ENCODE peak calls at places on chromosomes 16 and 17, in ten cellular contexts. N is uterus; E is CD4-positive, CD25-positive, alpha-beta regulatory T cell; Z is M059J; S is NCI-H1436; F is EH; B is hypothalamus; P is mesendoderm; H is activated CD4-positive, alpha-beta T cell treated with anti-CD3 and anti-CD28 coated beads, Interleukin-2, amount 50 U/mL, for 4 hours; V is stomach. J is an unnamed sample.

GRCh38 chr17:76271669-76272540 is 6.8 kb downstream of the UBALD2 start:
- DNase-seq in E (peak; percentile 83), B (no peak), H (peak; percentile 74), F (no peak), V (peak; percentile 58), Z (no peak), P (peak; percentile 55), N (no peak), S (no peak), J (peak; percentile 46)

GRCh38 chr16:87392823-87393679 is 915 bp downstream of the MAP1LC3B start:
- DNase-seq in N (peak; percentile 46), Z (peak; percentile 56), E (peak; percentile 54), P (peak; percentile 69), B (peak; percentile 37), V (peak; percentile 53), F (peak; percentile 53), S (no peak), H (peak; percentile 21), J (peak; percentile 15)

GRCh38 chr16:81821422-81822128 is 42.5 kb downstream of the PLCG2 start:
- DNase-seq in B (no peak), E (no peak), F (no peak), S (no peak), H (no peak), N (no peak), Z (no peak), V (no peak), P (no peak), J (no peak)

GRCh38 chr17:31877911-31878702 is 19.1 kb upstream of the COPRS start:
- DNase-seq in F (peak; percentile 10), Z (peak; percentile 89), E (peak; percentile 49), S (no peak), B (no peak), H (no peak), P (no peak), V (no peak), N (no peak), J (no peak)

GRCh38 chr16:49441366-49441780 is 67.8 kb downstream of the C16orf78 start:
- DNase-seq in H (peak; percentile 44), F (no peak), S (peak; percentile 72), E (peak; percentile 90), Z (no peak), B (no peak), P (peak; percentile 91), N (peak; percentile 23), V (peak; percentile 47), J (peak; percentile 52)

GRCh38 chr17:61809816-61810392 is 53.4 kb downstream of the BRIP1 start:
- DNase-seq in S (peak; percentile 49), E (no peak), H (no peak), N (no peak), Z (peak; percentile 26), P (no peak), V (no peak), F (peak; percentile 69), B (no peak), J (no peak)

GRCh38 chr17:45132569-45133463 is 501 bp upstream of the PLCD3 start:
- DNase-seq in P (peak; percentile 84), V (peak; percentile 89), Z (peak; percentile 74), F (peak; percentile 84), S (peak; percentile 75), H (peak; percentile 60), N (peak; percentile 83), B (peak; percentile 80), E (peak; percentile 72), J (peak; percentile 68)

GRCh38 chr16:31347445-31347844 is 7.5 kb upstream of the ITGAX start:
- DNase-seq in S (no peak), Z (no peak), V (no peak), P (no peak), F (no peak), H (no peak), N (no peak), E (no peak), B (no peak), J (no peak)

GRCh38 chr16:5214466-5214865 is 116.9 kb upstream of the EEF2KMT start:
- DNase-seq in N (no peak), B (no peak), F (no peak), H (no peak), P (no peak), E (no peak), S (no peak), V (no peak), Z (no peak), J (no peak)

GRCh38 chr16:56702836-56703235 is 20.6 kb downstream of the MT1X start:
- DNase-seq in Z (no peak), H (no peak), B (no peak), P (no peak), S (no peak), E (no peak), V (no peak), F (no peak), N (no peak), J (no peak)

GRCh38 chr16:20084624-20085226 is 11.0 kb upstream of the GPR139 start:
- DNase-seq in N (no peak), P (no peak), F (no peak), B (no peak), E (no peak), S (no peak), H (no peak), V (no peak), Z (no peak), J (no peak)

GRCh38 chr17:50920891-50921595 is 54.9 kb upstream of the TOB1 start:
- DNase-seq in V (peak; percentile 62), N (no peak), Z (no peak), E (no peak), F (no peak), S (no peak), H (no peak), P (no peak), B (peak; percentile 32), J (no peak)

GRCh38 chr16:84699147-84699711 is 571 bp upstream of the USP10 start:
- DNase-seq in V (no peak), S (no peak), H (no peak), E (no peak), B (no peak), Z (peak; percentile 35), F (no peak), P (no peak), N (no peak), J (peak; percentile 19)

GRCh38 chr17:13869301-13869700 is 200.0 kb upstream of the COX10 start:
- DNase-seq in B (no peak), V (no peak), P (no peak), Z (no peak), F (no peak), N (no peak), H (no peak), E (no peak), S (no peak), J (no peak)

GRCh38 chr16:51164167-51164566 is 13.1 kb upstream of the SALL1 start:
- DNase-seq in V (no peak), E (no peak), P (no peak), H (no peak), B (no peak), Z (peak; percentile 96), F (peak; percentile 95), S (no peak), N (peak; percentile 36), J (no peak)

GRCh38 chr17:1764274-1764673 is 2.4 kb downstream of the SERPINF1 start:
- DNase-seq in Z (no peak), P (no peak), B (no peak), H (peak; percentile 32), N (peak; percentile 80), F (peak; percentile 85), V (peak; percentile 66), E (peak; percentile 97), S (no peak), J (peak; percentile 44)

GRCh38 chr16:71754652-71755051 is 30.2 kb upstream of the PHLPP2 start:
- DNase-seq in E (no peak), N (no peak), P (no peak), B (no peak), H (no peak), F (no peak), V (no peak), S (no peak), Z (no peak), J (no peak)

GRCh38 chr17:57373756-57374155 is 117.4 kb downstream of the MSI2 start:
- DNase-seq in E (no peak), V (no peak), Z (no peak), F (no peak), H (no peak), S (no peak), N (no peak), B (no peak), P (no peak), J (no peak)

GRCh38 chr17:596763-597644 is 117.6 kb downstream of the VPS53 start:
- DNase-seq in H (peak; percentile 7), P (no peak), V (no peak), B (no peak), F (peak; percentile 82), S (no peak), E (no peak), N (no peak), Z (peak; percentile 56), J (no peak)

GRCh38 chr17:66952031-66952524 is 12.4 kb upstream of the CACNG4 start:
- DNase-seq in V (peak; percentile 71), H (no peak), P (peak; percentile 98), B (no peak), N (peak; percentile 19), F (peak; percentile 92), Z (peak; percentile 98), E (no peak), S (no peak), J (no peak)

GRCh38 chr17:75105269-75106080 is 4.3 kb upstream of the ARMC7 start:
- DNase-seq in B (no peak), V (peak; percentile 85), E (peak; percentile 34), N (no peak), P (peak; percentile 94), S (peak; percentile 63), H (no peak), Z (peak; percentile 53), F (peak; percentile 44), J (no peak)

GRCh38 chr17:63702223-63702577 is 2.3 kb upstream of the LIMD2 start:
- DNase-seq in V (peak; percentile 32), Z (no peak), E (peak; percentile 89), P (no peak), S (peak; percentile 15), B (no peak), H (peak; percentile 40), N (no peak), F (no peak), J (peak; percentile 54)

GRCh38 chr17:8155341-8156173 is 3.4 kb upstream of the PER1 start:
- DNase-seq in S (no peak), P (no peak), B (peak; percentile 59), V (peak; percentile 60), N (peak; percentile 39), Z (no peak), H (no peak), E (no peak), F (no peak), J (no peak)

GRCh38 chr17:38705803-38706624 is 941 bp downstream of the MLLT6 start:
- DNase-seq in P (peak; percentile 79), Z (peak; percentile 41), B (peak; percentile 34), F (peak; percentile 35), N (peak; percentile 66), V (peak; percentile 46), H (peak; percentile 35), E (peak; percentile 30), S (no peak), J (peak; percentile 41)

J was measured in activated T-cell treated with anti-CD3 and anti-CD28 coated beads for 1 hour.